ENCODE peak calls at places on chromosomes 3 and 15, in five cellular contexts. M is GM12891, A is GM12878, U is H1, V is HepG2. T is an unnamed sample.

GRCh38 chr3:69775751-69776150 is 36.5 kb downstream of the MITF start:
- DNase-seq in U (no peak), V (no peak), M (no peak), A (no peak), T (no peak)

GRCh38 chr3:69738859-69739203 is 433 bp upstream of the MITF start:
- DNase-seq in M (no peak), A (no peak), U (no peak), V (no peak), T (no peak)

GRCh38 chr3:8052599-8053185 is 448.9 kb upstream of the LMCD1 start:
- DNase-seq in A (no peak), M (no peak), U (no peak), V (no peak), T (no peak)

GRCh38 chr3:65177879-65178484 is 490.2 kb upstream of the ADAMTS9 start:
- DNase-seq in U (no peak), M (no peak), A (no peak), V (no peak), T (no peak)

GRCh38 chr15:50116477-50116876 is 2.6 kb downstream of the ATP8B4 start:
- DNase-seq in M (no peak), A (no peak), V (peak), U (peak), T (no peak)

GRCh38 chr3:47434849-47435248 is 40.9 kb downstream of the SCAP start:
- DNase-seq in V (no peak), U (no peak), M (no peak), A (no peak), T (no peak)

GRCh38 chr15:77821188-77821958 is 188.7 kb upstream of the LINGO1 start:
- DNase-seq in M (peak), A (no peak), V (peak), U (peak), T (no peak)

GRCh38 chr15:59296181-59296617 is 76.5 kb downstream of the MYO1E start:
- DNase-seq in M (no peak), V (no peak), U (no peak), A (no peak), T (no peak)

GRCh38 chr3:143693506-143693905 is 154.8 kb downstream of the SLC9A9 start:
- DNase-seq in A (no peak), M (no peak), V (no peak), U (no peak), T (no peak)

GRCh38 chr3:170622369-170623159 is 36.7 kb upstream of the SLC7A14 start:
- DNase-seq in M (no peak), V (no peak), U (no peak), A (no peak), T (no peak)

GRCh38 chr3:50237133-50237651 is 1.2 kb downstream of the GNAI2 start:
- DNase-seq in U (no peak), V (no peak), M (no peak), A (no peak), T (no peak)

GRCh38 chr15:59940928-59941327 is 63.2 kb upstream of the FOXB1 start:
- DNase-seq in M (no peak), A (no peak), V (no peak), U (no peak), T (no peak)

GRCh38 chr3:122149228-122149627 is 34.2 kb upstream of the CASR start:
- DNase-seq in A (no peak), V (no peak), M (no peak), U (no peak), T (no peak)

GRCh38 chr3:12446298-12446697 is 38.0 kb upstream of the TSEN2 start:
- DNase-seq in A (no peak), M (no peak), U (no peak), V (no peak), T (no peak)

GRCh38 chr3:85584779-85585356 is 626.1 kb downstream of the CADM2 start:
- DNase-seq in U (no peak), A (no peak), M (no peak), V (no peak), T (no peak)

GRCh38 chr3:68880632-68881031 is 51.7 kb downstream of the TAFA4 start:
- DNase-seq in M (no peak), V (no peak), A (no peak), U (no peak), T (no peak)

GRCh38 chr15:85865070-85865684 is 70.5 kb upstream of the KLHL25 start:
- DNase-seq in M (no peak), V (peak), A (no peak), U (peak), T (peak)

GRCh38 chr3:143337387-143337786 is 217.8 kb downstream of the CHST2 start:
- DNase-seq in A (no peak), U (no peak), V (no peak), M (no peak), T (no peak)

GRCh38 chr15:38795471-38796245 is 231.0 kb upstream of the RASGRP1 start:
- DNase-seq in A (no peak), U (no peak), M (no peak), V (no peak), T (no peak)

GRCh38 chr3:128572644-128573105 is 77.9 kb downstream of the RPN1 start:
- DNase-seq in M (no peak), V (peak), U (no peak), A (peak), T (no peak)

GRCh38 chr15:38010390-38010789 is 76.0 kb downstream of the TMCO5A start:
- DNase-seq in M (no peak), U (no peak), A (no peak), V (no peak), T (no peak)

GRCh38 chr3:52844290-52844985 is 9.6 kb upstream of the MUSTN1 start:
- DNase-seq in U (no peak), M (no peak), V (peak), A (no peak), T (no peak)

GRCh38 chr3:187318819-187319616 is 27.5 kb upstream of the MASP1 start:
- DNase-seq in U (no peak), V (peak), M (no peak), A (no peak), T (no peak)

GRCh38 chr3:56691165-56692000 is 8.3 kb upstream of the TASOR start:
- DNase-seq in M (no peak), V (no peak), A (no peak), U (no peak), T (no peak)

GRCh38 chr3:177591371-177591770 is 394.1 kb upstream of the TBL1XR1 start:
- DNase-seq in U (no peak), V (no peak), A (peak), M (no peak), T (no peak)

GRCh38 chr15:38557855-38558713 is 6.5 kb downstream of the RASGRP1 start:
- DNase-seq in V (no peak), M (no peak), U (no peak), A (no peak), T (no peak)

GRCh38 chr3:48286308-48286707 is 45.4 kb downstream of the ZNF589 start:
- DNase-seq in U (no peak), V (no peak), M (no peak), A (no peak), T (no peak)

GRCh38 chr3:107690522-107691138 is 167.9 kb downstream of the BBX start:
- DNase-seq in V (peak), A (no peak), M (no peak), U (no peak), T (no peak)

GRCh38 chr3:66499881-66500574 is 794 bp downstream of the LRIG1 start:
- DNase-seq in A (no peak), U (no peak), V (no peak), M (peak), T (peak)

GRCh38 chr15:39181901-39182300 is 399.0 kb upstream of the THBS1 start:
- DNase-seq in U (no peak), A (no peak), V (peak), M (no peak), T (no peak)

GRCh38 chr3:45462522-45463262 is 74.3 kb downstream of the LARS2 start:
- DNase-seq in U (no peak), M (peak), A (no peak), V (no peak), T (no peak)

GRCh38 chr3:72661115-72661457 is 187.2 kb downstream of the SHQ1 start:
- DNase-seq in V (no peak), A (no peak), U (no peak), M (no peak), T (no peak)

GRCh38 chr3:120693439-120694172 is 11.6 kb upstream of the HGD start:
- DNase-seq in A (no peak), M (no peak), V (peak), U (no peak), T (no peak)

GRCh38 chr3:196662033-196662432 is 22.5 kb downstream of the NRROS start:
- DNase-seq in U (no peak), V (no peak), M (no peak), A (no peak), T (no peak)

GRCh38 chr3:88263417-88264116 is 113.8 kb downstream of the C3orf38 start:
- DNase-seq in M (no peak), A (no peak), V (no peak), U (no peak), T (no peak)

GRCh38 chr3:59573911-59574310 is 524.1 kb upstream of the CFAP20DC start:
- DNase-seq in A (no peak), U (no peak), M (no peak), V (no peak), T (no peak)

DNA sequence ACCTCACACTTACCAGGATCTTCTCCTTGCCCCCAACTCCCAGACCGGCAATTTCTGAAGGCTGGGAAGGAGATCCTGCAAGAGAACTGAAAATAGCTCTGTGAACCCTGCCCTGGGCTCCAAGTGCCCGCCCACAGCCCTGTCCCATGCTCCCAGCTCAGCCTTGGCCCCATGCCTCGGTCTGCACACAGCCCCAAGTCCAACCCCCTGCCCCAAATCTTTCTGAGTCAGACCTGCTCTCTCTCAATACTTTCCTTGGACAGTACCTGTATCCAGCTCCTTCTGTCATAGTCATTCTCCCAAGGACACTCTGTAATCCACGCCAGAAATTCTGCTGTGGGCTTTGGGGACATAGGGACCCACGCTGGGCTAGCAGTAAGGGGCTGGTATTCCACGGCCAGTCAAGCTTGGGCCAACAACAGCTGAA is 6.3 kb upstream of the SMAD3 start:
- DNase-seq in A (no peak), M (no peak), V (peak), U (no peak), T (no peak)
- TF ChIP-seq POLR2A in A (no peak), M (no peak), V (peak), U (no peak), T (no peak)

DNA sequence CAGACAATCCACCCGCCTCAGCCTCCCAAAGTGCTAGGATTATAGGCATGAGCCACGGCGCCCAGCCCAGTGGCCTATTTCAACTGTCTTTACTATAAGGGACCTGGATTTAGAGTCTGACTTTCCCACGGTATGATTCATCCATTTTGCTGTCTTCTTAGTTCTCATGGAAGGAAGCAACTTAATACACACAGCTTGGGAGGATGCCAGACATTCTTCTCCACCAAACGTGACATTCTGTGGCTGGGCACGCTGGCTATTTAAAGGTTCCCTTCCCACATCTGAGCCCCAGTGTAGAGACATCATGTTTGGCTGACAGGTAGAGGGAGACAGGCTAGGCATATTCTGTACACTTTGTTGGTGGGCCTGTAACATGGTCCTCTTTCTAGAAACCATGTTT is 26.2 kb downstream of the FAM43A start:
- DNase-seq in M (no peak), A (no peak), V (peak), U (no peak), T (no peak)
- TF ChIP-seq POLR2AphosphoS5 in M (no peak), A (no peak), V (no peak), U (no peak), T (no peak)

DNA sequence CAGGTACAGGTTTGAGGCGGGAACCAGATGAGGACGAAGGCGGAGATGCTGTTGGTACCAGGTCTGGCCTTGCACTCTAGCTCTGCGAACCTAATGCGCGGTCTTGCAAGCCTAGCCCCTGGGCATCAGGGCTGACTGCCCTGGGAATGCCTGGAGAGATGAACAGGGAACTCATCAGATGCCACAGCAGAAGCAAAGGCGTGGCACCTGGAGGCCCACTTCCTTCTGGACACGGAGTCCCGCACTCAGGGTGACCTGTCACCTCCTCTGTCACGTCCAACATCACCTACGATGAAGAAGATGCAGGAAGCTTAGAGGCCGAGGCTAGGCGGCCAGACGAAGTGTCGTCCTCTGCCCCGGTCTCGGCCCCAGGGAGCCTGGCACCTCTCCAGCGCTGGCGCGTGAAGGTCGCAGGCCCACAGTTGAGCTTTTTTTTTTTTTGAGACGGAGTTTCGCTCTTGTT is 9.4 kb downstream of the RPLP1 start:
- DNase-seq in V (no peak), A (no peak), U (no peak), M (no peak), T (no peak)
- TF ChIP-seq TAF1 in V (no peak), A (no peak), U (no peak), M (no peak), T (no peak)

GRCh38 chr3:126656376-126657134 is 1.6 kb upstream of the TXNRD3 start:
- DNase-seq in U (no peak), M (no peak), A (no peak), V (no peak), T (no peak)

GRCh38 chr3:126658584-126658983 is 3.7 kb upstream of the TXNRD3 start:
- DNase-seq in U (no peak), M (no peak), A (no peak), V (no peak), T (no peak)

GRCh38 chr3:126657901-126658300 is 3.0 kb upstream of the TXNRD3 start:
- DNase-seq in A (no peak), U (no peak), M (no peak), V (no peak), T (no peak)

GRCh38 chr3:126655887-126656286 is 963 bp upstream of the TXNRD3 start:
- DNase-seq in A (no peak), M (no peak), U (no peak), V (no peak), T (no peak)

DNA sequence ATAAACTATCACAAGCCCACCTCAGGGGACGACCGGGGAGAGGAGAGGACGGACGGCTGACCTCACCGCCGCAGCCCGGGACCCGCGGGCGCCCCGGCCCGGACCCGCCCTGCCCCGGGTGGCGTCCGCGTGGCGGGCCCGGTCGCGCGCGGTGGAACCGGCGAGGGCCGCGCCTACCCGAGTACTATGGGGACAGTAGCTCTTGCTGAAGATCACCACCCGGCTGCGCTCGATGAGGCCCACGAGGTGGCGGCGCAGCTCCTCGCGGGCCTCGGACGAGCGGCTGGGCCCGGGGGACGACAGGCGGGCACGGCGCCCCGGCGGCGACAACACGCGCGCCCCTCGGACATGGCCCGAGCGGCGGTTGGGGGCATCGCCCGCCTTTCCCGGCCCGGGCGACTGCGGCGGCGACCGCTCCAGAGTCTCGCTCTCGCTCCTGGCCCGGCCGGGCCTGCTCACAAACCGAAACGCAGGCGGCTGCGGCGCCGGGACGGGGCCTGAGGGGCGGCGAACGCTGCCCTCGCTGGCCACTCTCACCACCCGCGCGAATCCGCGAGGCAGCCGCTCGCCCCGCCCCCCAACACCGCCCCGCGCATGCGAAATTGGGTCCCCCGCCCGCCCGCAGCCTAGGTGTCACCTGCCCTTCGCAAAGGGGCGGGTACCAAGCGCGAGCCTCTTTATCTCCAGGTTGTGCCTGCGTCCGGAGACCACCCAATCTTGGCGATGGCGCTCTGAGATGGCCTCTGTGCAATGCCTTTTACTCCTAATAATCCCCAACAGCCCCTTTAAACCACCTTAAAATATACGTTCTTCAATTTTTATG is at the start of gene TXNRD3:
- DNase-seq in V (peak), U (peak), A (no peak), M (peak), T (peak)
- TF ChIP-seq POLR2A in V (peak), U (no peak), A (peak), M (no peak), T (no peak)

DNA sequence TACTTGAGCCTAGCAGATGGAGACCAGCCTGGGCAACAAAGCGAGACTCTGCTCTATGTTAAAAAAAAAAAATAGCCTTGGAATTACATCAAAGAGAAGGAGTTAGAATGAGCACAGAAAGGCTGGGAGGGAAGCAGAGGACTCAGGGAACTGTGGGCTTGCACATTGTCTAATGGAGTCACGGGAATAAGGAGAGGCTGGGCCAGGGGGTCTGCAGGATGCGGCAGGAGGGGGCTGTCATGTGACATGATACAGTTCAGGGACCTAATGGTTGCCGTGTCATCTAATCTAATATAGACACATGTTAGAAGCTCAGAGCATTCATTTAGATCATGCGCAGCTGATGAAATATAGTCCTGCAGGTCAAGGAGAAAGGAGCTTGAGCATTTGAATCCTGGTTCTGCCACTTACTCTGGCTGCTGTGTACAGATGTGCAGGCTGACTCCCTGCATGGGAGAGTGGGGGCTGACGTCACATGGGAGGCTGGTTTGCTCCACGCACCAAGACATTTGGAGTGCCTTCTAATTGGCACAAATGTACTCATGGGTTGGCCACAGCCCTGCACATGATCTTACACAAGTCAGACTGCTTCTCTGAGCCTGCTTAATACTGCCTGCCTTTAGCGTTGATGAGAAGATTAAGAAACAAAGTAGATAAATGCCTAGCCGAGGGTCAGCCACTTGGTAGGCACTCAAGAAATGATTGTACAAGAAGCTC is 32.7 kb downstream of the GRK7 start:
- DNase-seq in V (no peak), A (no peak), M (no peak), U (no peak), T (no peak)
- TF ChIP-seq POLR2AphosphoS5 in V (no peak), A (no peak), M (no peak), U (no peak), T (no peak)

GRCh38 chr15:89074402-89075012 is 13.7 kb upstream of the ABHD2 start:
- DNase-seq in A (no peak), M (no peak), V (no peak), U (no peak), T (no peak)
- TF ChIP-seq TAF1 in A (no peak), M (no peak), V (no peak), U (no peak), T (no peak)

GRCh38 chr15:71449363-71449762 is 334.1 kb downstream of the THSD4 start:
- DNase-seq in M (no peak), U (no peak), A (no peak), V (no peak), T (no peak)
- TF ChIP-seq POLR2A in M (no peak), U (no peak), A (no peak), V (no peak), T (no peak)

DNA sequence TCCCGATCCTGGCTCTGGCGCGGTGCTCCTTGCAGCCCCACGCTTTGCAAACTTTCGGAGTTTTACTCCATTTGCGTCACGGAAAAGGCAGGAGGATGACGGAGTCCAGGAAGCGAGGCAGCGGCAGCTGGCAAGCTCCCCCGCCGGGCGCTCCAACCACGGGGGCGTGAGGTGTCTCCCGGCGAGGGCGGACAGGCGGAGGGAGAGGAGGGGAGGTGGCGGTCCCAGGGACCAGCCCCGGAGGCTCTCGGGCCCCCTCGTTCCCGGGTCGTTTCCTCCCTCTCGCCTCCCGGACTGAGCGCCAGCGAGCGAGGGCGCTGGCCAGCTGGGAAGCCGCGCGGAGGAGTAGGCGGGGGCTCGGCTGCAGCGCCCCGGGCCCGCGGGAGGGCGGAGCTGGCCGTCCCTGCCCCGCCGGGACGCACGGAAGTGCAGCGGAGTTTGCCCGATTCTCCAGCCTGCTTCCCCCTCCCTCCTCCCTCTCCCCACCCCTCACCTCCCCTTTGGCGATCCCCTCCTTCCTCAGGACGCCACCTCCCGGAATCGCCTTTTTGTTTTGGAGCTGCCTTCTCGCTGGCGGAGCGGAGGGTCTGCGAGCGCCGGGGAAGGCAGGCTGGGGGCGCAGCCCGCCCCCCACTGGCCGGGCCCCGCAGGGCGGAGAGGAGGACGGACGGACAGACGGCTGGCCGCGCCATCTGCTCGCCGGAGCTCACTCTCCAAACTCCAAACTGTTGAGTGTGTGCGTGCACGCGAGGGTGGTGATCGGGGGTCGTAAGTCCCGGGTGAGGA is at the start of gene SNX33:
- DNase-seq in M (peak), V (peak), A (no peak), U (peak), T (peak)
- TF ChIP-seq POLR2AphosphoS5 in M (no peak), V (peak), A (no peak), U (no peak), T (no peak)